ENCODE peak calls at places on chromosomes 3 and 15, in ten cellular contexts. X is GM06990, Y is coronary artery, C is fibroblast of the aortic adventitia, E is kidney, I is neural progenitor cell, M is heart right ventricle, S is Calu3, B is SK-N-SH, A is AG04450. D is an unnamed sample.

GRCh38 chr3:185979721-185980121 is 41.9 kb upstream of the TRA2B start:
- DNase-seq in X (no peak), E (no peak), C (no peak), Y (no peak), M (no peak), A (no peak), B (no peak), S (no peak), I (no peak), D (no peak)

GRCh38 chr3:150743508-150743907 is 19.5 kb downstream of the SIAH2 start:
- DNase-seq in I (no peak), M (no peak), E (no peak), X (no peak), A (no peak), B (no peak), C (no peak), Y (no peak), S (peak; percentile 27), D (no peak)

GRCh38 chr3:128011140-128011539 is 41.1 kb upstream of the SEC61A1 start:
- DNase-seq in M (no peak), S (peak; percentile 94), X (no peak), C (peak; percentile 46), Y (no peak), A (no peak), I (peak; percentile 85), E (no peak), B (peak; percentile 51), D (no peak)

GRCh38 chr3:173945081-173945652 is 547.6 kb downstream of the NLGN1 start:
- DNase-seq in B (no peak), E (no peak), X (no peak), M (no peak), Y (no peak), S (no peak), C (no peak), I (no peak), A (no peak), D (no peak)

GRCh38 chr15:33858836-33859235 is 109.5 kb upstream of the CHRM5 start:
- DNase-seq in Y (no peak), E (no peak), S (no peak), M (no peak), X (no peak), I (no peak), A (no peak), B (no peak), C (no peak), D (no peak)

GRCh38 chr15:90231028-90232017 is 2.4 kb downstream of the CIB1 start:
- DNase-seq in C (no peak), A (no peak), B (no peak), X (peak; percentile 51), S (no peak), M (no peak), I (no peak), Y (no peak), E (peak; percentile 80), D (peak; percentile 97)

GRCh38 chr3:135192929-135193328 is 397.9 kb downstream of the EPHB1 start:
- DNase-seq in E (no peak), X (no peak), Y (no peak), A (no peak), I (no peak), B (no peak), S (no peak), M (no peak), C (peak; percentile 8), D (no peak)

GRCh38 chr3:1969269-1969668 is 129.4 kb upstream of the CNTN4 start:
- DNase-seq in X (no peak), M (no peak), I (no peak), A (no peak), C (no peak), Y (no peak), S (no peak), E (no peak), B (no peak), D (no peak)

GRCh38 chr3:129310111-129310601 is 31.5 kb downstream of the HMCES start:
- DNase-seq in B (no peak), X (no peak), M (no peak), S (peak; percentile 29), I (no peak), E (no peak), A (no peak), C (peak; percentile 9), Y (no peak), D (no peak)

GRCh38 chr3:171565671-171566070 is 105.5 kb upstream of the TNIK start:
- DNase-seq in M (no peak), A (no peak), I (no peak), B (no peak), C (peak; percentile 39), Y (no peak), X (no peak), E (no peak), S (no peak), D (no peak)

GRCh38 chr3:171561601-171562323 is 101.6 kb upstream of the TNIK start:
- DNase-seq in I (no peak), X (peak; percentile 23), E (no peak), Y (no peak), B (no peak), M (no peak), S (no peak), A (no peak), C (no peak), D (no peak)

GRCh38 chr3:171564723-171565122 is 104.5 kb upstream of the TNIK start:
- DNase-seq in B (no peak), Y (no peak), S (no peak), C (no peak), E (no peak), X (no peak), I (no peak), A (no peak), M (no peak), D (no peak)

GRCh38 chr3:171565133-171565532 is 104.9 kb upstream of the TNIK start:
- DNase-seq in E (no peak), A (no peak), C (no peak), Y (no peak), X (no peak), B (no peak), I (no peak), S (no peak), M (no peak), D (no peak)

GRCh38 chr3:171563298-171563697 is 103.1 kb upstream of the TNIK start:
- DNase-seq in S (peak; percentile 30), C (no peak), B (no peak), Y (no peak), M (no peak), I (no peak), A (no peak), E (no peak), X (peak; percentile 16), D (no peak)
- TF ChIP-seq CTCF in S (no peak), C (no peak), B (no peak), Y (no peak), M (no peak), I (peak; percentile 8), A (no peak), E (no peak), X (peak; percentile 4), D (no peak)

GRCh38 chr3:29665688-29666087 is 384.8 kb downstream of the RBMS3 start:
- DNase-seq in A (no peak), C (no peak), X (no peak), S (no peak), M (no peak), Y (no peak), E (no peak), B (no peak), I (no peak), D (no peak)

GRCh38 chr3:29668233-29668632 is 387.4 kb downstream of the RBMS3 start:
- DNase-seq in S (peak; percentile 31), X (no peak), B (no peak), E (no peak), I (no peak), A (no peak), C (no peak), Y (no peak), M (no peak), D (no peak)

DNA sequence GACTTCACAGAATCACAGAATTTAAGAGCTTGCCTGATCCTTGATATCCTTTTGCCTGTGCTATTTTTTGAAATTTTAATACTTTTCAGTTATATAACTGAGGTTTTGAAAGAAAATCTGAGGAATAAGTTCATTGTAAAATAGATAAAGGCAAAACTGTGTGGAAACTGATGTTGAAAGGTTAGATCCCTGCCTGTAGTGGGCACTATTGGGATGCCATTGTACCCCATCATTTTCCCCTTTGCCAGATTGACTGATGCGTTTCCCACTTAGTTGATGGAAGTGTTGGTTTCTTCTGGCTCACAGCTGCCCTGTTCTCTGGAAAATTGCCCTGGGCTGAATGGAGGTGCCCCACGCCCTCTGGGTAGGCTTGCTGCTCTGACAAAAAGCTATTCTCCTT is 387.9 kb downstream of the RBMS3 start:
- DNase-seq in A (no peak), Y (no peak), E (no peak), I (peak; percentile 6), S (no peak), M (no peak), X (no peak), B (no peak), C (no peak), D (no peak)
- TF ChIP-seq CTCF in A (no peak), Y (no peak), E (no peak), I (peak; percentile 41), S (no peak), M (no peak), X (peak; percentile 19), B (no peak), C (no peak), D (no peak)

GRCh38 chr15:93566777-93567176 is 477.8 kb upstream of the RGMA start:
- DNase-seq in M (no peak), Y (no peak), E (no peak), C (no peak), X (no peak), A (no peak), B (no peak), I (no peak), S (no peak), D (no peak)
- TF ChIP-seq CTCF in M (no peak), Y (no peak), E (no peak), C (no peak), X (no peak), A (no peak), B (no peak), I (no peak), S (no peak), D (no peak)

GRCh38 chr3:15431256-15431837 is 3.9 kb downstream of the EAF1 start:
- DNase-seq in C (no peak), Y (no peak), M (no peak), X (no peak), I (no peak), A (no peak), S (no peak), B (no peak), E (no peak), D (no peak)

GRCh38 chr3:15428539-15428938 is 1.1 kb downstream of the EAF1 start:
- DNase-seq in E (no peak), X (no peak), Y (no peak), A (no peak), I (no peak), B (no peak), C (peak; percentile 69), M (no peak), S (no peak), D (no peak)

GRCh38 chr3:15429080-15429479 is 1.7 kb downstream of the EAF1 start:
- DNase-seq in X (no peak), I (no peak), E (no peak), S (no peak), A (no peak), Y (no peak), M (no peak), C (no peak), B (no peak), D (no peak)

GRCh38 chr3:15427981-15428380 is 583 bp downstream of the EAF1 start:
- DNase-seq in B (peak; percentile 48), E (no peak), S (no peak), I (peak; percentile 6), C (no peak), X (no peak), A (no peak), M (no peak), Y (no peak), D (no peak)

GRCh38 chr3:15430624-15431023 is 3.2 kb downstream of the EAF1 start:
- DNase-seq in A (no peak), C (no peak), E (no peak), I (no peak), X (no peak), Y (no peak), M (no peak), S (no peak), B (no peak), D (no peak)
- TF ChIP-seq CTCF in A (no peak), C (no peak), E (no peak), I (no peak), X (no peak), Y (no peak), M (no peak), S (no peak), B (no peak), D (no peak)